ENCODE peak calls at places on chromosomes 12 and 14, in four cellular contexts. C is lower lobe of right lung, N is cardiac fibroblast, T is sigmoid colon. M is an unnamed sample.

GRCh38 chr12:66035289-66035961 is 95.1 kb downstream of the LLPH start:
- DNase-seq in C (no peak), N (peak; percentile 82), T (no peak), M (no peak)

GRCh38 chr14:96824283-96824682 is 27.1 kb downstream of the VRK1 start:
- DNase-seq in C (no peak), N (peak; percentile 81), T (no peak), M (no peak)

GRCh38 chr12:117850048-117850447 is 118.7 kb downstream of the KSR2 start:
- DNase-seq in C (no peak), N (peak; percentile 56), T (no peak), M (no peak)

GRCh38 chr14:93970589-93970966 is 5.8 kb downstream of the ASB2 start:
- DNase-seq in C (no peak), N (peak; percentile 13), T (no peak), M (no peak)

GRCh38 chr12:48767047-48767446 is 21.8 kb downstream of the ADCY6 start:
- DNase-seq in C (no peak), N (peak; percentile 39), T (no peak), M (no peak)

GRCh38 chr14:68964300-68965093 is 14.6 kb downstream of the ACTN1 start:
- DNase-seq in C (no peak), N (no peak), T (no peak), M (no peak)

GRCh38 chr12:103973909-103974308 is 8.2 kb downstream of the TDG start:
- DNase-seq in C (no peak), N (no peak), T (no peak), M (no peak)

GRCh38 chr14:104935026-104935650 is 10.5 kb downstream of the PLD4 start:
- DNase-seq in C (no peak), N (no peak), T (no peak), M (no peak)

GRCh38 chr14:91390165-91390778 is 27.3 kb downstream of the CCDC88C start:
- DNase-seq in C (no peak), N (no peak), T (no peak), M (no peak)

GRCh38 chr12:128069359-128069997 is 197.5 kb upstream of the TMEM132C start:
- DNase-seq in C (no peak), N (peak; percentile 55), T (no peak), M (no peak)

DNA sequence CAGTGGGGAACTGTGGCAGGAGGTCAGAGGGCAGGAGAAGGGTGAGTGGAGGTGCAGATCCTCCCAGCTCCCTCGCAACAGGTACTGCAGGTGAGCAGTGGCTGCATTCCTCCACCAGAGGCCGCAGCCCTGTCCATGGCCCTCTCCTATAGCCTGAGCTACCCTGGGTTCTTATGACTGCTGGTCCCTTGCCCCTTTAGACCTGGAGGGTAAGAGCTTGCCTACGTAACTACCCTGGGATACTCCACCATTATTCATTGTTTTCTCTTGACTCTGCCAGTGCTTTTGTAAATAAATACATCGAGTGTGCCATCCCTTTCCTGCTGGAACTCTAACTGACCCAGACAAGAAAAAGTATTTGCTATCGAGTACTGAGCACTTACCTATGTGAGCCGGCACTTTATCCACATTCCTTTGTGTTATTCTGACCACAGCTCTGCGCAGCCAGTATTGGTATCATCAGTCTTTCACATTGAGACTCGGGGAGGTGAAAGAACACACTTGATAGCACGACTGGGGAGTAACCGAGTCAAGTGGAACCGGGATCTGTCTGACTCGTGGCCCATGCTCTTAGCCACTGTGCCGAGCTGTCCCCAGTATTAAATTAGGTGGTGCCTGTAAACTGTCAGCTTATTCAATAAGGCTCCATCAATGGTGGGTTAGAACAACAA is 38.5 kb downstream of the LTBP2 start:
- DNase-seq in C (peak; percentile 12), N (no peak), T (no peak), M (no peak)
- TF ChIP-seq CTCF in C (no peak), N (no peak), T (no peak), M (no peak)

GRCh38 chr14:67270933-67271332 is 29.7 kb downstream of the PALS1 start:
- DNase-seq in C (no peak), N (no peak), T (no peak), M (no peak)

GRCh38 chr14:67267929-67268328 is 26.7 kb downstream of the PALS1 start:
- DNase-seq in C (no peak), N (no peak), T (no peak), M (no peak)

GRCh38 chr14:67269338-67270060 is 28.3 kb downstream of the PALS1 start:
- DNase-seq in C (no peak), N (peak; percentile 78), T (no peak), M (no peak)

GRCh38 chr14:67268456-67269115 is 27.4 kb downstream of the PALS1 start:
- DNase-seq in C (no peak), N (peak; percentile 35), T (no peak), M (no peak)

GRCh38 chr14:67270354-67270753 is 29.1 kb downstream of the PALS1 start:
- DNase-seq in C (no peak), N (no peak), T (no peak), M (no peak)
- H3K4me3 ChIP-seq in C (no peak overlapping the region), N (no peak overlapping the region), T (no peak overlapping the region), M (no peak overlapping the region)

GRCh38 chr12:94192506-94192905 is 44.1 kb downstream of the PLXNC1 start:
- DNase-seq in C (no peak), N (peak; percentile 44), T (no peak), M (no peak)

GRCh38 chr12:94193623-94194022 is 45.2 kb downstream of the PLXNC1 start:
- DNase-seq in C (no peak), N (no peak), T (no peak), M (no peak)

GRCh38 chr12:94198469-94198868 is 50.1 kb downstream of the PLXNC1 start:
- DNase-seq in C (no peak), N (no peak), T (no peak), M (no peak)

GRCh38 chr12:94193168-94193567 is 44.8 kb downstream of the PLXNC1 start:
- DNase-seq in C (no peak), N (no peak), T (no peak), M (no peak)

DNA sequence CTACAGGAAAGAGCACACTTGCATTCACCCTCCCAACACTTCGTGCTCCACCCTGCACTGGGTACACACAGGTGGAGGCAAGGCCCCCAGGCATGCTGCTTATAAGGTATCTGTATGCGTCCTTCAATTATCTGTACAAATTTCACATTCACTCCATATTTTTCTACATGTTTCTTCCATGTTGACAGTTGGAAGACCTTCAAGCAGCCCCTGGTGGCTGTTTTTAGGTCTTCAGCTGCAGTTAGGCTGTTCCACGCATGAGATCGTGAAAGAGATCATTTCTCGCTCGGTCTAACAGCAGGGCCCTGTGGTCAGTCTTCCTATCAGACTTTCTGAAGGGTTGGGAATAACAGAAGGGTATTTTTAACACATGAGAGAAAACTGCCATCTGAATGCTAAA is 47.1 kb downstream of the PLXNC1 start:
- DNase-seq in C (no peak), N (no peak), T (no peak), M (no peak)
- TF ChIP-seq CTCF in C (no peak), N (no peak), T (no peak), M (peak; percentile 23)

GRCh38 chr12:2049604-2050540 is 2.9 kb upstream of the CACNA1C start:
- DNase-seq in C (no peak), N (no peak), T (no peak), M (no peak)

GRCh38 chr12:2053675-2054070 is 886 bp downstream of the CACNA1C start:
- DNase-seq in C (no peak), N (no peak), T (peak; percentile 73), M (no peak)

GRCh38 chr12:2054091-2055018 is 1.6 kb downstream of the CACNA1C start:
- DNase-seq in C (no peak), N (no peak), T (peak; percentile 76), M (no peak)

GRCh38 chr12:2052861-2053674 is at the start of gene CACNA1C:
- DNase-seq in C (no peak), N (peak; percentile 47), T (peak; percentile 86), M (no peak)

GRCh38 chr12:2051700-2052625 is 824 bp upstream of the CACNA1C start:
- DNase-seq in C (no peak), N (no peak), T (no peak), M (no peak)
- H3K4me3 ChIP-seq in C (peak overlapping the region; percentile 42), N (peak overlapping the region; percentile 30), T (peak overlapping the region; percentile 71), M (no peak overlapping the region)

M was measured in GM12864.